ENCODE peak calls at places on chromosomes 12 and 14, in six cellular contexts. Y, Z, P, G, K and Q are unnamed samples.

GRCh38 chr12:13152281-13152680 is 44.2 kb upstream of the EMP1 start:
- DNase-seq in Y (peak; percentile 63), Z (peak; percentile 42), P (no peak), G (no peak), K (no peak), Q (no peak)

GRCh38 chr12:22518067-22518719 is 26.1 kb downstream of the C2CD5 start:
- DNase-seq in Y (no peak), Z (no peak), P (peak; percentile 55), G (no peak), K (no peak), Q (no peak)

GRCh38 chr12:70249903-70250302 is 6.7 kb downstream of the CNOT2 start:
- DNase-seq in Y (no peak), Z (no peak), P (no peak), G (no peak), K (no peak), Q (no peak)

GRCh38 chr12:10497602-10498001 is 8.1 kb upstream of the EIF2S3B start:
- DNase-seq in Y (no peak), Z (no peak), P (no peak), G (no peak), K (no peak), Q (no peak)

GRCh38 chr14:89419973-89420482 is 3.0 kb upstream of the FOXN3 start:
- DNase-seq in Y (no peak), Z (no peak), P (no peak), G (no peak), K (no peak), Q (no peak)

GRCh38 chr14:22386924-22387775 is 201.9 kb downstream of the DAD1 start:
- DNase-seq in Y (peak; percentile 58), Z (no peak), P (peak; percentile 83), G (peak; percentile 81), K (no peak), Q (peak; percentile 77)

GRCh38 chr12:26466709-26467108 is 271.3 kb downstream of the SSPN start:
- DNase-seq in Y (no peak), Z (no peak), P (no peak), G (no peak), K (no peak), Q (no peak)

GRCh38 chr12:78271546-78271945 is 440.9 kb downstream of the NAV3 start:
- DNase-seq in Y (no peak), Z (no peak), P (no peak), G (no peak), K (no peak), Q (no peak)

GRCh38 chr12:42482820-42483533 is 106.6 kb downstream of the PRICKLE1 start:
- DNase-seq in Y (peak; percentile 85), Z (peak; percentile 86), P (peak; percentile 95), G (peak; percentile 90), K (peak; percentile 49), Q (no peak)

GRCh38 chr14:55430024-55430690 is 10.3 kb downstream of the TBPL2 start:
- DNase-seq in Y (peak; percentile 35), Z (no peak), P (peak; percentile 56), G (peak; percentile 70), K (no peak), Q (no peak)

GRCh38 chr14:23066368-23066767 is 9.0 kb upstream of the CDH24 start:
- DNase-seq in Y (no peak), Z (no peak), P (no peak), G (peak; percentile 8), K (no peak), Q (no peak)

GRCh38 chr12:98352218-98352811 is 163.1 kb upstream of the TMPO start:
- DNase-seq in Y (no peak), Z (no peak), P (no peak), G (no peak), K (no peak), Q (no peak)

GRCh38 chr12:122851820-122852219 is 16.6 kb downstream of the HIP1R start:
- DNase-seq in Y (no peak), Z (no peak), P (no peak), G (no peak), K (no peak), Q (no peak)

GRCh38 chr14:96272777-96273471 is 16.9 kb downstream of the BDKRB1 start:
- DNase-seq in Y (no peak), Z (no peak), P (no peak), G (no peak), K (no peak), Q (no peak)

GRCh38 chr12:92574046-92574783 is 128.6 kb upstream of the PLEKHG7 start:
- DNase-seq in Y (no peak), Z (no peak), P (no peak), G (no peak), K (no peak), Q (no peak)

GRCh38 chr12:76789335-76790050 is 25.6 kb downstream of the ZDHHC17 start:
- DNase-seq in Y (no peak), Z (no peak), P (no peak), G (no peak), K (no peak), Q (no peak)

GRCh38 chr12:100795193-100796179 is 910 bp downstream of the ANO4 start:
- DNase-seq in Y (no peak), Z (no peak), P (no peak), G (no peak), K (no peak), Q (no peak)

GRCh38 chr12:14664434-14665023 is 31.9 kb downstream of the GUCY2C start:
- DNase-seq in Y (no peak), Z (no peak), P (peak; percentile 38), G (peak; percentile 52), K (no peak), Q (no peak)

GRCh38 chr14:55752580-55753365 is 172.8 kb downstream of the KTN1 start:
- DNase-seq in Y (no peak), Z (no peak), P (no peak), G (no peak), K (no peak), Q (no peak)

GRCh38 chr12:76848132-76848531 is 30.7 kb downstream of the CSRP2 start:
- DNase-seq in Y (no peak), Z (no peak), P (no peak), G (no peak), K (no peak), Q (no peak)

GRCh38 chr14:95287176-95287754 is 32.4 kb downstream of the CLMN start:
- DNase-seq in Y (peak; percentile 12), Z (no peak), P (no peak), G (no peak), K (no peak), Q (no peak)

GRCh38 chr14:101464984-101465794 is 96.1 kb upstream of the DIO3 start:
- DNase-seq in Y (no peak), Z (no peak), P (no peak), G (no peak), K (no peak), Q (no peak)

GRCh38 chr12:76489737-76490136 is 69.8 kb downstream of the OSBPL8 start:
- DNase-seq in Y (no peak), Z (no peak), P (no peak), G (no peak), K (no peak), Q (no peak)

GRCh38 chr12:100484178-100484886 is 10.7 kb downstream of the NR1H4 start:
- DNase-seq in Y (no peak), Z (no peak), P (no peak), G (no peak), K (no peak), Q (no peak)

GRCh38 chr12:45762185-45763110 is 32.9 kb downstream of the ARID2 start:
- DNase-seq in Y (no peak), Z (no peak), P (peak; percentile 53), G (peak; percentile 34), K (no peak), Q (no peak)

GRCh38 chr12:106220561-106220960 is 27.3 kb downstream of the CKAP4 start:
- DNase-seq in Y (no peak), Z (no peak), P (no peak), G (no peak), K (no peak), Q (no peak)

GRCh38 chr12:93243382-93243688 is 134.4 kb upstream of the NUDT4 start:
- DNase-seq in Y (no peak), Z (no peak), P (no peak), G (no peak), K (no peak), Q (peak; percentile 81)

GRCh38 chr12:59425798-59426197 is 170.0 kb upstream of the SLC16A7 start:
- DNase-seq in Y (no peak), Z (no peak), P (no peak), G (no peak), K (no peak), Q (no peak)

GRCh38 chr14:21414137-21414631 is 30.4 kb upstream of the SUPT16H start:
- DNase-seq in Y (no peak), Z (no peak), P (no peak), G (peak; percentile 64), K (no peak), Q (peak; percentile 24)

GRCh38 chr14:76080009-76080408 is 71.7 kb upstream of the GPATCH2L start:
- DNase-seq in Y (peak; percentile 34), Z (peak; percentile 29), P (no peak), G (no peak), K (no peak), Q (no peak)

GRCh38 chr14:50523271-50524041 is 8.9 kb downstream of the MAP4K5 start:
- DNase-seq in Y (no peak), Z (no peak), P (no peak), G (no peak), K (no peak), Q (no peak)

GRCh38 chr14:80987235-80988032 is 32.0 kb downstream of the TSHR start:
- DNase-seq in Y (peak; percentile 48), Z (no peak), P (peak; percentile 76), G (peak; percentile 70), K (peak; percentile 13), Q (no peak)

GRCh38 chr14:81485372-81485771 is 48.3 kb downstream of the SEL1L start:
- DNase-seq in Y (no peak), Z (no peak), P (no peak), G (no peak), K (no peak), Q (no peak)

GRCh38 chr12:119603767-119604166 is 10.2 kb downstream of the TMEM233 start:
- DNase-seq in Y (no peak), Z (no peak), P (no peak), G (no peak), K (no peak), Q (no peak)

GRCh38 chr14:73759183-73759713 is 45.1 kb upstream of the PNMA1 start:
- DNase-seq in Y (peak; percentile 88), Z (peak; percentile 86), P (peak; percentile 89), G (peak; percentile 66), K (peak; percentile 45), Q (no peak)

GRCh38 chr12:132029503-132030300 is 80.0 kb downstream of the EP400 start:
- DNase-seq in Y (no peak), Z (no peak), P (no peak), G (no peak), K (no peak), Q (no peak)

GRCh38 chr12:122852336-122853275 is 17.3 kb downstream of the HIP1R start:
- DNase-seq in Y (no peak), Z (no peak), P (no peak), G (no peak), K (no peak), Q (no peak)

GRCh38 chr12:5000204-5000603 is 43.5 kb upstream of the KCNA5 start:
- DNase-seq in Y (no peak), Z (no peak), P (no peak), G (no peak), K (no peak), Q (no peak)

GRCh38 chr12:57149309-57149900 is 2.0 kb upstream of the LRP1-AS start:
- DNase-seq in Y (peak; percentile 70), Z (peak; percentile 75), P (no peak), G (no peak), K (no peak), Q (no peak)

GRCh38 chr12:3552726-3553045 is 61.7 kb downstream of the PRMT8 start:
- DNase-seq in Y (no peak), Z (peak; percentile 50), P (no peak), G (no peak), K (no peak), Q (no peak)